ENCODE peak calls at places on chromosomes 5 and 9, in four cellular contexts. A is activated T-helper 1 cell treated with anti-CD3 and anti-CD28 coated beads, Interleukin-2, amount 50 U/mL, for 16 hours; P is GM12865; E is GM12892. X is an unnamed sample.

GRCh38 chr5:75156585-75156984 is 80.1 kb downstream of the ANKRD31 start:
- DNase-seq in A (no peak), P (no peak), E (no peak), X (no peak)

GRCh38 chr9:89891221-89892052 is 286.6 kb downstream of the GADD45G start:
- DNase-seq in P (no peak), A (no peak), E (no peak), X (no peak)

GRCh38 chr5:51471642-51472041 is 88.4 kb downstream of the ISL1 start:
- DNase-seq in P (no peak), E (no peak), A (no peak), X (no peak)

GRCh38 chr5:154395407-154396106 is 50.2 kb upstream of the SAP30L start:
- DNase-seq in A (no peak), P (peak), E (peak), X (peak)

GRCh38 chr9:8012986-8013385 is 213.4 kb upstream of the DMAC1 start:
- DNase-seq in P (no peak), A (no peak), E (no peak), X (no peak)

GRCh38 chr5:55313870-55314617 is 6.3 kb downstream of the MTREX start:
- DNase-seq in E (no peak), A (no peak), P (no peak), X (no peak)

GRCh38 chr5:876398-877365 is 15.9 kb downstream of the BRD9 start:
- DNase-seq in P (no peak), E (no peak), A (no peak), X (no peak)

GRCh38 chr5:38208782-38209378 is 49.5 kb upstream of the EGFLAM start:
- DNase-seq in E (no peak), P (peak), A (no peak), X (peak)

GRCh38 chr5:92749943-92750342 is 831.1 kb downstream of the NR2F1-AS1 start:
- DNase-seq in P (no peak), A (no peak), E (no peak), X (no peak)

GRCh38 chr9:19387317-19387716 is 7.3 kb upstream of the RPS6 start:
- DNase-seq in P (no peak), A (no peak), E (no peak), X (no peak)

GRCh38 chr9:88816141-88816540 is 175.1 kb upstream of the S1PR3 start:
- DNase-seq in E (no peak), A (no peak), P (no peak), X (no peak)

GRCh38 chr9:109887079-109887478 is 107.1 kb downstream of the PALM2AKAP2 start:
- DNase-seq in P (peak), E (no peak), A (no peak), X (no peak)

GRCh38 chr9:129258823-129259301 is 80.8 kb upstream of the IER5L start:
- DNase-seq in A (no peak), E (no peak), P (peak), X (peak)

GRCh38 chr9:78127271-78128225 is 95.9 kb upstream of the GNAQ start:
- DNase-seq in P (no peak), A (no peak), E (no peak), X (no peak)

GRCh38 chr5:147509710-147510651 is at the start of gene DPYSL3:
- DNase-seq in A (no peak), E (no peak), P (no peak), X (no peak)

GRCh38 chr5:175386526-175386925 is 57.5 kb downstream of the DRD1 start:
- DNase-seq in A (no peak), P (no peak), E (no peak), X (no peak)

GRCh38 chr5:108345541-108346171 is 36.2 kb downstream of the FBXL17 start:
- DNase-seq in A (no peak), E (no peak), P (peak), X (peak)

GRCh38 chr5:134738133-134738962 is at the start of gene CAMLG:
- DNase-seq in E (peak), P (peak), A (peak), X (peak)

GRCh38 chr9:134662143-134662876 is 20.7 kb downstream of the COL5A1 start:
- DNase-seq in P (no peak), E (no peak), A (no peak), X (no peak)